ENCODE peak calls at places on chromosomes 6 and 20, in five cellular contexts. D is nucleus accumbens, E is glomerular endothelial cell, B is NCI-H1105 treated with DMSO at 0.1 percent for 48 hours, I is smooth muscle cell of the brain vasculature. L is an unnamed sample.

GRCh38 chr6:35370124-35370741 is 27.9 kb downstream of the PPARD start:
- DNase-seq in D (peak), E (peak), B (no peak), I (peak), L (peak)

GRCh38 chr6:131213501-131213990 is 78.3 kb downstream of the AKAP7 start:
- DNase-seq in D (no peak), E (no peak), B (no peak), I (peak), L (no peak)

GRCh38 chr6:9126845-9127560 is 691.7 kb upstream of the SLC35B3 start:
- DNase-seq in D (peak), E (no peak), B (peak), I (no peak), L (no peak)

GRCh38 chr6:101605426-101605825 is 211.9 kb downstream of the GRIK2 start:
- DNase-seq in D (no peak), E (no peak), B (no peak), I (no peak), L (no peak)

GRCh38 chr6:131216277-131216676 is 81.0 kb downstream of the AKAP7 start:
- DNase-seq in D (no peak), E (no peak), B (no peak), I (no peak), L (no peak)

GRCh38 chr6:42402184-42402583 is 49.5 kb downstream of the TRERF1 start:
- DNase-seq in D (no peak), E (no peak), B (no peak), I (no peak), L (no peak)

GRCh38 chr6:156555117-156555516 is 222.1 kb upstream of the ARID1B start:
- DNase-seq in D (no peak), E (no peak), B (no peak), I (no peak), L (no peak)

GRCh38 chr6:78910611-78911134 is 43.3 kb downstream of the IRAK1BP1 start:
- DNase-seq in D (no peak), E (no peak), B (peak), I (no peak), L (no peak)

GRCh38 chr20:51639206-51639832 is 96.8 kb upstream of the NFATC2 start:
- DNase-seq in D (peak), E (no peak), B (peak), I (peak), L (no peak)

GRCh38 chr6:127436578-127437110 is 22.5 kb downstream of the KIAA0408 start:
- DNase-seq in D (no peak), E (no peak), B (no peak), I (no peak), L (no peak)

GRCh38 chr6:71608646-71609045 is 277.7 kb upstream of the RIMS1 start:
- DNase-seq in D (no peak), E (no peak), B (no peak), I (no peak), L (no peak)

GRCh38 chr6:81933648-81934047 is 181.2 kb upstream of the TENT5A start:
- DNase-seq in D (no peak), E (no peak), B (no peak), I (no peak), L (no peak)

GRCh38 chr20:49888341-49889244 is 26.7 kb downstream of the SPATA2 start:
- DNase-seq in D (peak), E (no peak), B (peak), I (peak), L (peak)

GRCh38 chr20:62887147-62887859 is 25.7 kb upstream of the TCFL5 start:
- DNase-seq in D (no peak), E (no peak), B (peak), I (peak), L (no peak)

GRCh38 chr6:33088258-33088930 is 12.6 kb downstream of the HLA-DPB1 start:
- DNase-seq in D (no peak), E (no peak), B (no peak), I (no peak), L (no peak)

GRCh38 chr6:149362289-149362688 is 37.8 kb upstream of the SUMO4 start:
- DNase-seq in D (no peak), E (no peak), B (no peak), I (no peak), L (no peak)

GRCh38 chr6:34829137-34829536 is 37.3 kb downstream of the BLTP3A start:
- DNase-seq in D (no peak), E (no peak), B (no peak), I (no peak), L (no peak)

GRCh38 chr20:57610261-57610952 is 9.8 kb downstream of the ZBP1 start:
- DNase-seq in D (no peak), E (no peak), B (no peak), I (no peak), L (no peak)

GRCh38 chr6:118333772-118334171 is 214.3 kb upstream of the PLN start:
- DNase-seq in D (no peak), E (no peak), B (peak), I (no peak), L (no peak)

GRCh38 chr20:63026582-63027424 is 20.0 kb upstream of the BHLHE23 start:
- DNase-seq in D (no peak), E (no peak), B (no peak), I (no peak), L (no peak)

GRCh38 chr6:42118162-42119001 is 24.0 kb downstream of the C6orf132 start:
- DNase-seq in D (peak), E (no peak), B (no peak), I (no peak), L (no peak)

L was measured in hippocampal formation.